ENCODE peak calls at places on chromosomes 11 and 22, in six cellular contexts. O, Y, D, W, J and F are unnamed samples.

GRCh38 chr11:119101367-119101758 is 290 bp downstream of the DPAGT1 start:
- DNase-seq in O (no peak), Y (no peak), D (no peak), W (no peak), J (no peak), F (no peak)

GRCh38 chr11:124745270-124745834 is 5.6 kb downstream of the NRGN start:
- DNase-seq in O (no peak), Y (no peak), D (no peak), W (no peak), J (no peak), F (no peak)

GRCh38 chr11:129732926-129733325 is 82.7 kb upstream of the TMEM45B start:
- DNase-seq in O (no peak), Y (no peak), D (no peak), W (no peak), J (no peak), F (no peak)

GRCh38 chr11:126857860-126858808 is 142.4 kb downstream of the KIRREL3 start:
- DNase-seq in O (no peak), Y (no peak), D (peak), W (no peak), J (peak), F (no peak)

GRCh38 chr11:123083623-123084029 is 21.7 kb upstream of the HSPA8 start:
- DNase-seq in O (peak), Y (peak), D (no peak), W (no peak), J (peak), F (peak)

GRCh38 chr22:22168190-22168940 is 76.2 kb upstream of the VPREB1 start:
- DNase-seq in O (no peak), Y (no peak), D (peak), W (no peak), J (peak), F (no peak)

GRCh38 chr11:61274084-61274483 is 21.0 kb downstream of the VWCE start:
- DNase-seq in O (no peak), Y (no peak), D (no peak), W (no peak), J (no peak), F (no peak)

GRCh38 chr11:1226981-1227550 is 4.2 kb downstream of the MUC5B start:
- DNase-seq in O (no peak), Y (no peak), D (no peak), W (no peak), J (no peak), F (no peak)